ENCODE peak calls at places on chromosomes 1 and 21, in ten cellular contexts. X is psoas muscle; F is fibroblast of lung; J is GM12878; O is thoracic aorta; T is CD8-positive, alpha-beta T cell; B is right atrium auricular region; S is retinal pigment epithelial cell; I is MM.1S; N is cardiac fibroblast. R is an unnamed sample.

GRCh38 chr1:68213843-68214242 is 18.5 kb downstream of the WLS start:
- DNase-seq in X (peak), F (no peak), J (no peak), O (no peak), T (no peak), B (peak), S (no peak), I (no peak), N (peak), R (peak)

GRCh38 chr1:33342041-33342723 is 21.3 kb upstream of the A3GALT2 start:
- DNase-seq in X (peak), F (peak), J (peak), O (no peak), T (no peak), B (peak), S (peak), I (no peak), N (peak), R (peak)

GRCh38 chr1:7554343-7555270 is 216.5 kb upstream of the VAMP3 start:
- DNase-seq in X (no peak), F (peak), J (no peak), O (no peak), T (no peak), B (no peak), S (no peak), I (no peak), N (peak), R (no peak)

GRCh38 chr1:61012365-61012764 is 70.0 kb upstream of the NFIA start:
- DNase-seq in X (no peak), F (no peak), J (no peak), O (no peak), T (no peak), B (no peak), S (no peak), I (no peak), N (no peak), R (no peak)

GRCh38 chr1:116833655-116834054 is 76.1 kb upstream of the PTGFRN start:
- DNase-seq in X (no peak), F (no peak), J (no peak), O (no peak), T (no peak), B (no peak), S (no peak), I (no peak), N (no peak), R (no peak)

GRCh38 chr1:11567244-11568065 is 86.8 kb downstream of the FBXO2 start:
- DNase-seq in X (no peak), F (no peak), J (no peak), O (no peak), T (no peak), B (no peak), S (no peak), I (no peak), N (no peak), R (peak)

GRCh38 chr1:85936057-85936456 is 220.5 kb downstream of the COL24A1 start:
- DNase-seq in X (no peak), F (no peak), J (no peak), O (no peak), T (no peak), B (no peak), S (no peak), I (no peak), N (no peak), R (no peak)

GRCh38 chr1:223700942-223701637 is 11.2 kb upstream of the CAPN2 start:
- DNase-seq in X (peak), F (peak), J (no peak), O (no peak), T (no peak), B (no peak), S (peak), I (no peak), N (peak), R (peak)

GRCh38 chr21:43692949-43693348 is 26.0 kb upstream of the PDXK start:
- DNase-seq in X (no peak), F (no peak), J (no peak), O (no peak), T (no peak), B (no peak), S (no peak), I (no peak), N (no peak), R (no peak)

GRCh38 chr1:198657550-198658064 is 18.8 kb downstream of the PTPRC start:
- DNase-seq in X (no peak), F (peak), J (no peak), O (no peak), T (no peak), B (no peak), S (no peak), I (peak), N (peak), R (peak)

GRCh38 chr1:172168597-172168872 is 251.9 kb upstream of the C1orf105 start:
- DNase-seq in X (no peak), F (no peak), J (no peak), O (no peak), T (no peak), B (no peak), S (no peak), I (no peak), N (no peak), R (no peak)

GRCh38 chr1:67749844-67750689 is 65.1 kb downstream of the GADD45A start:
- DNase-seq in X (no peak), F (peak), J (no peak), O (peak), T (no peak), B (no peak), S (peak), I (peak), N (peak), R (peak)

GRCh38 chr1:114032271-114033218 is 53.3 kb downstream of the OLFML3 start:
- DNase-seq in X (no peak), F (peak), J (no peak), O (no peak), T (no peak), B (no peak), S (no peak), I (no peak), N (peak), R (peak)

GRCh38 chr1:210989949-210990348 is 144.0 kb downstream of the KCNH1 start:
- DNase-seq in X (no peak), F (no peak), J (no peak), O (no peak), T (no peak), B (no peak), S (no peak), I (no peak), N (no peak), R (no peak)

GRCh38 chr1:110787328-110788071 is 85.4 kb upstream of the CD53 start:
- DNase-seq in X (no peak), F (no peak), J (peak), O (no peak), T (peak), B (no peak), S (no peak), I (peak), N (no peak), R (no peak)

GRCh38 chr1:31299365-31299764 is 2.5 kb downstream of the ZCCHC17 start:
- DNase-seq in X (no peak), F (peak), J (no peak), O (no peak), T (no peak), B (no peak), S (no peak), I (no peak), N (no peak), R (peak)

GRCh38 chr1:78333426-78334012 is 157.3 kb upstream of the PTGFR start:
- DNase-seq in X (no peak), F (peak), J (no peak), O (no peak), T (no peak), B (no peak), S (no peak), I (no peak), N (peak), R (peak)

GRCh38 chr1:204711947-204712701 is 26.6 kb upstream of the LRRN2 start:
- DNase-seq in X (peak), F (no peak), J (no peak), O (no peak), T (no peak), B (no peak), S (no peak), I (no peak), N (no peak), R (no peak)

GRCh38 chr1:5947071-5947821 is 45.0 kb downstream of the NPHP4 start:
- DNase-seq in X (no peak), F (no peak), J (no peak), O (no peak), T (no peak), B (peak), S (no peak), I (no peak), N (no peak), R (no peak)

GRCh38 chr1:59994302-59995198 is 68.0 kb upstream of the CYP2J2 start:
- DNase-seq in X (no peak), F (peak), J (no peak), O (peak), T (no peak), B (no peak), S (peak), I (no peak), N (peak), R (no peak)

GRCh38 chr1:175221548-175222175 is 29.1 kb upstream of the KIAA0040 start:
- DNase-seq in X (no peak), F (peak), J (no peak), O (no peak), T (no peak), B (no peak), S (peak), I (no peak), N (peak), R (peak)
- TF ChIP-seq CTCF in X (peak), F (no peak), J (no peak), O (no peak), T (no peak), B (peak), S (no peak), I (no peak), N (no peak), R (peak)

GRCh38 chr1:119007672-119008482 is 19.7 kb upstream of the TBX15 start:
- DNase-seq in X (no peak), F (no peak), J (no peak), O (no peak), T (no peak), B (peak), S (no peak), I (no peak), N (no peak), R (no peak)
- H3K4me3 ChIP-seq in X (peak), F (peak), J (no peak), O (peak), T (no peak), B (peak), S (no peak), I (no peak), N (peak), R (peak)

GRCh38 chr21:45386728-45387371 is 18.1 kb upstream of the COL18A1 start:
- DNase-seq in X (peak), F (peak), J (no peak), O (no peak), T (no peak), B (peak), S (no peak), I (no peak), N (peak), R (peak)
- TF ChIP-seq CTCF in X (no peak), F (peak), J (no peak), O (peak), T (no peak), B (peak), S (peak), I (no peak), N (peak), R (peak)

GRCh38 chr1:168345939-168346338 is 65.3 kb downstream of the TBX19 start:
- DNase-seq in X (no peak), F (no peak), J (no peak), O (no peak), T (no peak), B (no peak), S (no peak), I (no peak), N (no peak), R (no peak)

GRCh38 chr1:168341576-168341975 is 60.9 kb downstream of the TBX19 start:
- DNase-seq in X (no peak), F (peak), J (no peak), O (no peak), T (no peak), B (no peak), S (no peak), I (peak), N (peak), R (peak)

GRCh38 chr1:168340796-168341510 is 60.3 kb downstream of the TBX19 start:
- DNase-seq in X (no peak), F (no peak), J (no peak), O (no peak), T (no peak), B (no peak), S (no peak), I (peak), N (no peak), R (peak)

GRCh38 chr1:168343566-168343965 is 62.9 kb downstream of the TBX19 start:
- DNase-seq in X (no peak), F (no peak), J (no peak), O (no peak), T (no peak), B (no peak), S (no peak), I (peak), N (no peak), R (no peak)

GRCh38 chr1:168342572-168343280 is 62.0 kb downstream of the TBX19 start:
- DNase-seq in X (peak), F (peak), J (peak), O (peak), T (peak), B (peak), S (peak), I (peak), N (peak), R (peak)
- H3K4me3 ChIP-seq in X (peak), F (peak), J (no peak), O (peak), T (no peak), B (peak), S (no peak), I (peak), N (peak), R (no peak)

GRCh38 chr1:156961709-156962108 is 41.3 kb downstream of the LRRC71 start:
- DNase-seq in X (no peak), F (no peak), J (no peak), O (no peak), T (peak), B (no peak), S (no peak), I (peak), N (no peak), R (no peak)
- TF ChIP-seq CTCF in X (no peak), F (peak), J (peak), O (no peak), T (peak), B (no peak), S (peak), I (peak), N (peak), R (peak)

GRCh38 chr1:167440345-167440744 is 78.0 kb downstream of the CD247 start:
- DNase-seq in X (no peak), F (no peak), J (no peak), O (no peak), T (no peak), B (peak), S (no peak), I (no peak), N (no peak), R (no peak)
- H3K4me3 ChIP-seq in X (no peak), F (no peak), J (no peak), O (no peak), T (no peak), B (no peak), S (no peak), I (no peak), N (no peak), R (no peak)

GRCh38 chr1:202852163-202852904 is 36.6 kb downstream of the RABIF start:
- DNase-seq in X (no peak), F (peak), J (no peak), O (no peak), T (peak), B (no peak), S (peak), I (peak), N (peak), R (peak)
- TF ChIP-seq CTCF in X (no peak), F (peak), J (peak), O (no peak), T (peak), B (no peak), S (peak), I (peak), N (peak), R (peak)

R was measured in epithelial cell of esophagus.